ENCODE peak calls at places on chromosomes 1 and 21, in nine cellular contexts. Z is IMR-90, M is transverse colon, E is ovary, I is NB4, N is breast epithelium, K is stomach, U is lower leg skin, O is adrenal gland. L is an unnamed sample.
A peak's percentile ranks its signal among the peaks of the same experiment; 100 is the strongest.

GRCh38 chr1:197787056-197787455 is 11.8 kb upstream of the DENND1B start:
- DNase-seq in Z (peak; percentile 81), M (no peak), E (no peak), I (no peak), N (no peak), K (no peak), U (no peak), O (no peak), L (no peak)

GRCh38 chr1:41382531-41383090 is 21.4 kb downstream of the FOXO6 start:
- DNase-seq in Z (no peak), M (no peak), E (peak; percentile 76), I (no peak), N (no peak), K (peak; percentile 59), U (no peak), O (no peak), L (peak; percentile 86)

GRCh38 chr1:7517611-7518330 is 253.3 kb upstream of the VAMP3 start:
- DNase-seq in Z (no peak), M (no peak), E (no peak), I (no peak), N (no peak), K (no peak), U (no peak), O (no peak), L (no peak)

GRCh38 chr21:45308211-45309068 is 20.7 kb upstream of the POFUT2 start:
- DNase-seq in Z (peak; percentile 88), M (no peak), E (peak; percentile 67), I (peak; percentile 95), N (no peak), K (no peak), U (no peak), O (peak; percentile 26), L (no peak)

GRCh38 chr1:209768354-209768774 is 12.5 kb downstream of the TRAF3IP3 start:
- DNase-seq in Z (no peak), M (peak; percentile 77), E (no peak), I (peak; percentile 95), N (no peak), K (peak; percentile 55), U (no peak), O (no peak), L (no peak)

GRCh38 chr1:10651793-10652192 is 144.7 kb downstream of the CASZ1 start:
- DNase-seq in Z (no peak), M (no peak), E (no peak), I (no peak), N (no peak), K (peak; percentile 60), U (no peak), O (no peak), L (peak; percentile 92)

GRCh38 chr21:25838809-25839208 is 104.0 kb downstream of the GABPA start:
- DNase-seq in Z (peak; percentile 20), M (no peak), E (no peak), I (no peak), N (no peak), K (no peak), U (no peak), O (no peak), L (no peak)

GRCh38 chr1:198496216-198497143 is 44.0 kb downstream of the ATP6V1G3 start:
- DNase-seq in Z (peak; percentile 81), M (no peak), E (no peak), I (no peak), N (no peak), K (no peak), U (no peak), O (no peak), L (no peak)

GRCh38 chr1:239997515-239998311 is 94.0 kb upstream of the FMN2 start:
- DNase-seq in Z (no peak), M (no peak), E (no peak), I (no peak), N (no peak), K (no peak), U (no peak), O (peak; percentile 17), L (no peak)

GRCh38 chr1:183515002-183515689 is 42.8 kb downstream of the SMG7 start:
- DNase-seq in Z (peak; percentile 93), M (no peak), E (no peak), I (no peak), N (no peak), K (no peak), U (no peak), O (no peak), L (no peak)

GRCh38 chr1:178310685-178311105 is 186.1 kb downstream of the CLEC20A start:
- DNase-seq in Z (peak; percentile 80), M (no peak), E (no peak), I (peak; percentile 72), N (no peak), K (no peak), U (no peak), O (no peak), L (no peak)

GRCh38 chr1:146036241-146036989 is 14.9 kb upstream of the HJV start:
- DNase-seq in Z (no peak), M (no peak), E (no peak), I (no peak), N (no peak), K (no peak), U (no peak), O (no peak), L (no peak)
- H3K4me3 ChIP-seq in Z (peak overlapping the region; percentile 46), M (peak overlapping the region; percentile 68), E (peak overlapping the region; percentile 44), I (peak overlapping the region; percentile 75), N (peak overlapping the region; percentile 48), K (peak overlapping the region; percentile 70), U (no peak overlapping the region), O (peak overlapping the region; percentile 47), L (peak overlapping the region; percentile 49)

GRCh38 chr1:27332536-27333281 is 9.1 kb upstream of the SYTL1 start:
- DNase-seq in Z (peak; percentile 16), M (peak; percentile 39), E (no peak), I (peak; percentile 68), N (no peak), K (peak; percentile 63), U (no peak), O (no peak), L (peak; percentile 30)
- TF ChIP-seq POLR2A in Z (no peak), M (no peak), E (no peak), I (no peak), N (no peak), K (no peak), U (no peak), O (no peak), L (no peak)

GRCh38 chr1:145892486-145893087 is 6.9 kb upstream of the ANKRD35 start:
- DNase-seq in Z (peak; percentile 71), M (no peak), E (peak; percentile 53), I (no peak), N (no peak), K (peak; percentile 79), U (no peak), O (peak; percentile 72), L (peak; percentile 28)
- H3K4me3 ChIP-seq in Z (no peak overlapping the region), M (no peak overlapping the region), E (no peak overlapping the region), I (no peak overlapping the region), N (no peak overlapping the region), K (no peak overlapping the region), U (no peak overlapping the region), O (peak overlapping the region; percentile 8), L (no peak overlapping the region)

GRCh38 chr1:53946252-53947171 is at the start of gene LRRC42:
- DNase-seq in Z (no peak), M (no peak), E (no peak), I (no peak), N (peak; percentile 58), K (no peak), U (peak; percentile 37), O (no peak), L (no peak)
- TF ChIP-seq POLR2A in Z (peak; percentile 60), M (peak; percentile 29), E (no peak), I (peak; percentile 12), N (no peak), K (no peak), U (no peak), O (peak; percentile 34), L (peak; percentile 47)

GRCh38 chr1:65422241-65423203 is 2.1 kb downstream of the LEPR start:
- DNase-seq in Z (peak; percentile 44), M (no peak), E (no peak), I (peak; percentile 2), N (no peak), K (no peak), U (peak; percentile 32), O (peak; percentile 49), L (no peak)

GRCh38 chr1:65421341-65422174 is 1.1 kb downstream of the LEPR start:
- DNase-seq in Z (peak; percentile 23), M (no peak), E (no peak), I (peak; percentile 51), N (no peak), K (no peak), U (no peak), O (no peak), L (no peak)

GRCh38 chr1:65420590-65421340 is at the start of the genes LEPR and LEPROT:
- DNase-seq in Z (peak; percentile 38), M (no peak), E (no peak), I (no peak), N (no peak), K (no peak), U (no peak), O (no peak), L (no peak)

GRCh38 chr1:65425697-65426096 is 5.2 kb downstream of the LEPR start:
- DNase-seq in Z (peak; percentile 74), M (no peak), E (no peak), I (no peak), N (no peak), K (no peak), U (no peak), O (no peak), L (no peak)

DNA sequence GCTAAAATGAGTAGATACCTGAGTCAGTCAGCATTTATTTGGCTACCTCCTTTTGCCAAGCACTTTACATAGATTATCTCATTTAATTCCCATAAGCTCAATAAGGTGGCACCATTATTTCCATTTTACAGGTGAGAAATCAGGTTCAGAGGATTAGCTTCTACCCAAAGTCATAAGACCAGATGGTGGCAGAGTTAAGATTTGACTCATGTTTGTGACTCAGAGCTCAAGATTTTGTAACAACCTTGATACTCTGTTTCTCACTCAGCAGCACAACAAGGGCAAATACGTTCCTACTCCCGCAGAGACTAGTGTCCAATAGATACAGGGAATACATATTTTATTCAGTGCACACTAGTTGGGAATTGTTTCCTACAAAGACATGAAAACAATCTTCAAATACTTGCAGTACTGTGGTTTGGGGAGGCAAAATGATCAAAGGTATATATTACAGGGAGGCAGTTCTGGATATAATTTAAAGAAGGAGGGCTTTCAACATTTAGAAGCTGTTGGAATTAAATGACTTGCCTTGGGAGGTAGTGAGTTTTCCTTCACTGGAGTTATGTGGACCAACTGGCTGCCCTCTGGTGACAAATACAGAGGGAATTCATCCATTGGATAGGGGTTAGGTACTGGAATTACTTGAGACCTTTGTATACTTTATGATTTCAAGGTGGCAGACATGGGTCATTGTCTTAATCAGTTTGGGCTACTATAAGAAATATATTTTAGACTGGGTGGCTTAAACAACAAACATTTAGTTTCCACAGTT is 3.6 kb downstream of the LEPR start:
- DNase-seq in Z (peak; percentile 88), M (no peak), E (no peak), I (peak; percentile 44), N (no peak), K (no peak), U (peak; percentile 21), O (peak; percentile 58), L (no peak)
- H3K4me3 ChIP-seq in Z (no peak overlapping the region), M (no peak overlapping the region), E (no peak overlapping the region), I (no peak overlapping the region), N (no peak overlapping the region), K (no peak overlapping the region), U (no peak overlapping the region), O (peak overlapping the region; percentile 19), L (no peak overlapping the region)